ENCODE peak calls at places on chromosomes 13 and 19, in five cellular contexts. D, G, J, B and S are unnamed samples.

GRCh38 chr19:41521860-41522555 is 54.0 kb upstream of the CEACAM21 start:
- DNase-seq in D (no peak), G (no peak), J (peak; percentile 13), B (peak; percentile 17), S (no peak)

GRCh38 chr13:29752175-29752574 is 98.2 kb downstream of the UBL3 start:
- DNase-seq in D (no peak), G (no peak), J (no peak), B (no peak), S (no peak)

GRCh38 chr19:46017874-46018675 is 4.8 kb downstream of the PGLYRP1 start:
- DNase-seq in D (no peak), G (no peak), J (no peak), B (no peak), S (no peak)

GRCh38 chr13:80400164-80400767 is 59.3 kb upstream of the SPRY2 start:
- DNase-seq in D (no peak), G (no peak), J (no peak), B (no peak), S (no peak)

GRCh38 chr13:41610426-41610825 is 153.1 kb downstream of the RGCC start:
- DNase-seq in D (no peak), G (no peak), J (peak; percentile 44), B (no peak), S (no peak)

GRCh38 chr19:36604656-36605100 is 435 bp upstream of the ZNF382 start:
- DNase-seq in D (no peak), G (peak; percentile 51), J (peak; percentile 63), B (peak; percentile 54), S (no peak)

GRCh38 chr19:54231077-54231931 is 8.5 kb upstream of the LILRB3 start:
- DNase-seq in D (no peak), G (peak; percentile 89), J (peak; percentile 86), B (peak; percentile 90), S (peak; percentile 99)

GRCh38 chr13:110065780-110066179 is 241.2 kb downstream of the COL4A1 start:
- DNase-seq in D (no peak), G (no peak), J (no peak), B (no peak), S (no peak)

GRCh38 chr13:85347251-85347650 is 452.0 kb downstream of the SLITRK6 start:
- DNase-seq in D (no peak), G (no peak), J (no peak), B (no peak), S (no peak)

DNA sequence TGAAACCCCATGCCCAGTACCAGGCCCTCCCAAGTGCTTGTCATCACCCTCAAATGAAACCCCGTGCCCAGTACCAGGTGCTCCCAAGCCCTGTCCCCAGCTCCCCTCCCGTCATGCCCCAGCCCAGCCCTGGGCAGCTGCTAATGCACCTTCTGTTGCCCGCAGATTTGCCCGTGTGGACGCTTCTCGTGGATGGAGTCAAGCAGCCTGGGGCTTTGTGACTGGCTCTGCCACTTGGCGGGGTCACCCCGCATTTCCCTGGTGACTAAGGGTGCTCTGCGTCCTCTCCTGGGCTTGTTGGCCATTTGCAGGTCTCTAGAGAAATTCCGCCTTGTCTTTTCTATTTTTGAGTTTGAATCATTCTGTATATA is 82.7 kb downstream of the ATP11A start:
- DNase-seq in D (no peak), G (no peak), J (no peak), B (no peak), S (no peak)
- H3K4me1 ChIP-seq in D (peaks cover 3% of the 10 kb centered on the region), G (peaks cover 20% of the 10 kb centered on the region), J (peaks cover 48% of the 10 kb centered on the region), B (peaks cover 19% of the 10 kb centered on the region), S (no peaks in the 10 kb centered on the region)

GRCh38 chr19:48396871-48397176 is 3.4 kb downstream of the GRIN2D start:
- DNase-seq in D (no peak), G (no peak), J (no peak), B (no peak), S (no peak)
- H3K4me3 ChIP-seq in D (no peak overlapping the region), G (no peak overlapping the region), J (no peak overlapping the region), B (no peak overlapping the region), S (no peak overlapping the region)

DNA sequence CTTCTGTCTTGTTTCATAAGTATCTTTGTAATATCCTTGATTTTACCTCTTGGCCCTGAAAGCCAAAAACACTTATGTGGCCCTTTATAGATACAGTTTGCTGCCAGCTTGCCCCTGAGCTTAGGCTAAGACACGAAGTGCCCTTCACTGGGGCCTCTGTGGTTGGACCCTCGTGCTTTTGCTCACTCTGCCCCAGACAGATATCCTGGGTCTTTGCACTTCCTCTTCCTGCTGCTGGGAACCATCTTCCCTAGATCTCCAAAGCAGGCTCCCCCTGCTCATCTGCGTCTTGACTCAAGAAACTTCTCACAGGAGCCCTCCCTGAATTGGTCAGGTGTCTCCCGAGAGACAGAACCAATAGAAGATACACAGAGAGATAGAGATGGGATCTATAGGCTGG is 2.0 kb upstream of the TNFSF14 start:
- DNase-seq in D (no peak), G (no peak), J (no peak), B (no peak), S (no peak)
- H3K4me1 ChIP-seq in D (no peaks in the 10 kb centered on the region), G (no peaks in the 10 kb centered on the region), J (no peaks in the 10 kb centered on the region), B (no peaks in the 10 kb centered on the region), S (peaks cover 6% of the 10 kb centered on the region)

DNA sequence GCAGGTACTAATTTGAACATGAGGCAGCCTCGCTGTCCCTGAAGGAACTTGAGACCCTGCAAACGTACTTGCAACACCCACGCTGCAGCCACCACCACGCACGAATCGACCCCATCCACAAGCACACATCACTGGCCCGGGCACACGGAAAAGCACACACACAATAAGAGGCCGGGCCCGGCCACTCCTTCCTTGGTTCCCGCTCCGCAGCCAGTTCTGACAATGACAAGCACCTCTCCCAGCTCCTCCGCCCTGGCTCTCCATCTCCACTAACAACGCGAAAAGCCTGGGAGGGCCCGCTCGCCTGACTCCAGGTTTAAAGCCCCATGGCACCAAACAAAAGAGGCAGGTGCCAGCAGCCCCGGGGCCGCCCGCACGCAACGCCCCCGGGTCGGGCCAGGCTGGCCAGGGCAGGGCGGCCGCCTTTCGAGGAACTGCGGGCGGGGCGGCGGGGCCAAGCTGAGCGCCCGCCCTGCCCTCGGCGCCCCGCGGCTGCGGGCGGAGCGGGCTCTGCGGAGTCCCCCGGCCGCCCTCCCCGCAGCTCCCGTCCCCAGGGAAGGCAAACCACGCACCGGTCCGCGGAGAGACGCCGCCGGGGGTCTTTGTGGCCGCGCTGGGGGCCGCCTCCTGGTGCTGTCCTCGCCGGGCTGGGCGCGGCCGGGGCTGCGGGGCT is 504 bp downstream of the DCLK1 start:
- DNase-seq in D (no peak), G (peak; percentile 15), J (peak; percentile 18), B (peak; percentile 76), S (no peak)
- H3K4me3 ChIP-seq in D (peak overlapping the region; percentile 74), G (no peak overlapping the region), J (peak overlapping the region; percentile 54), B (peak overlapping the region; percentile 69), S (peak overlapping the region; percentile 75)

DNA sequence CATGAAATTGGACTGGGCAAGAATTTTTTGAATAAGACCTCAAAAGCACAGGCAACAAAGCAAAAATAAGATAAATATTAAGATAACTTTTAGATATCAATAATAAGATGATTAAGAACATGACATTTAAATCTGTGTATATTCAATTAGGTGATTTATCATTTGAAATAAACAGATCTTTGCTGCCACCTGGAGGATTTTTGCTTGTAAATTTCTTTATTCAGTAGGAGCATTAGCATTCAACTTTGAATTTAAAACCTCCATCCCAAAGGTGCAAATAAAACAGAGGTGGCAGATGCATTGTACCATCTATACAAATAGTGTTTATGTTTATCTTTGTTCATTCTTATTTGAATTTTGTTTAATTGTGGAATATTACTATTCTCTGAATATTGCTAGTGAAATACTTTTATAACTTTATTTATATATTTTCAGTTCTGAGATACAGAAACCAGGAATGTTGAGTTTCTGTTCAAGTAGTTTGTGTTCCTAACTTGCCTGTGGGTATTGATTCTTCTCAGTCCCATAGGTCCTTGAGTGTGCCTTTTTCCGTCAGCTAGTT is 20.9 kb downstream of the COG6 start:
- DNase-seq in D (no peak), G (no peak), J (no peak), B (peak; percentile 57), S (no peak)
- H3K4me1 ChIP-seq in D (no peaks in the 10 kb centered on the region), G (no peaks in the 10 kb centered on the region), J (no peaks in the 10 kb centered on the region), B (no peaks in the 10 kb centered on the region), S (no peaks in the 10 kb centered on the region)

GRCh38 chr13:51346397-51346796 is 6.9 kb downstream of the SERPINE3 start:
- DNase-seq in D (no peak), G (no peak), J (no peak), B (no peak), S (no peak)
- H3K4me3 ChIP-seq in D (no peak overlapping the region), G (no peak overlapping the region), J (no peak overlapping the region), B (no peak overlapping the region), S (no peak overlapping the region)

GRCh38 chr13:43127827-43128226 is 104.4 kb downstream of the DNAJC15 start:
- DNase-seq in D (no peak), G (no peak), J (peak; percentile 14), B (no peak), S (no peak)
- H3K4me1 ChIP-seq in D (no peaks in the 10 kb centered on the region), G (no peaks in the 10 kb centered on the region), J (peaks cover 19% of the 10 kb centered on the region), B (peaks cover 48% of the 10 kb centered on the region), S (peaks cover 3% of the 10 kb centered on the region)

GRCh38 chr19:13506550-13506878 is 235 bp upstream of the CACNA1A start:
- DNase-seq in D (no peak), G (no peak), J (no peak), B (peak; percentile 57), S (no peak)
- H3K4me3 ChIP-seq in D (peak overlapping the region; percentile 54), G (no peak overlapping the region), J (peak overlapping the region; percentile 46), B (peak overlapping the region; percentile 98), S (peak overlapping the region; percentile 44)

GRCh38 chr19:12789904-12790619 is 1.2 kb upstream of the JUNB start:
- DNase-seq in D (peak; percentile 80), G (peak; percentile 98), J (peak; percentile 98), B (peak; percentile 99), S (peak; percentile 87)

GRCh38 chr19:12787458-12787857 is 3.8 kb upstream of the JUNB start:
- DNase-seq in D (no peak), G (no peak), J (no peak), B (no peak), S (no peak)

GRCh38 chr19:12788025-12788681 is 3.1 kb upstream of the JUNB start:
- DNase-seq in D (no peak), G (no peak), J (no peak), B (no peak), S (no peak)

GRCh38 chr19:12789098-12789903 is 2.0 kb upstream of the JUNB start:
- DNase-seq in D (no peak), G (no peak), J (no peak), B (peak; percentile 72), S (no peak)

DNA sequence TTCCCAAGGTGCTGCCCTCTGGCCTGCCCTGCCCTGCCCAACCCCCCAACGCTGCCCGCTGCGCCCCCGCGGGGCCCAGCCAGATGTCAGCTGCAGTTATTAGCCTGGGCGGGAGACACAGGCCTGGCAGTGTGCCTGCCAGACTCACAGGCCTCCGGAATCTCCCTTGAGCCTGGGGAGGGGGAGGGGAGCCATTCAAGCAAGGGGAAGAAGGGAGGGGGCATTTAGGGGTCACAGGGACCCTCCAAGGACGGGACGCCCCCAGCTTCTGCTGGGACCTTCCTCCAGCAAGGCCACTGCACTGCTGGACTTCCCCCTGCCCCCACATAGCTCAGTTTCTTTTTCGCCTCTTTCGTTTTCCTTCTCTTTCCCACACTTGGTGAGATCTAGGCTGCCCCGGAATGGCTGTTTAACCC is 2.6 kb upstream of the JUNB start:
- DNase-seq in D (no peak), G (peak; percentile 89), J (peak; percentile 91), B (peak; percentile 70), S (no peak)
- H3K4me1 ChIP-seq in D (peaks cover 56% of the 10 kb centered on the region), G (peaks cover 70% of the 10 kb centered on the region), J (peaks cover 61% of the 10 kb centered on the region), B (peaks cover 32% of the 10 kb centered on the region), S (peaks cover 15% of the 10 kb centered on the region)